ENCODE peak calls at places on chromosome 3, in four cellular contexts. U is CD4-positive, alpha-beta T cell; Q is brain microvascular endothelial cell; G is caudate nucleus. D is an unnamed sample.

GRCh38 chr3:38397320-38397719 is 50.7 kb downstream of the XYLB start:
- DNase-seq in U (no peak), Q (peak; percentile 20), G (no peak), D (peak; percentile 21)

GRCh38 chr3:188697127-188697526 is 474.6 kb upstream of the TPRG1 start:
- DNase-seq in U (no peak), Q (no peak), G (no peak), D (no peak)

GRCh38 chr3:100611221-100611620 is 1.8 kb downstream of the ADGRG7 start:
- DNase-seq in U (no peak), Q (no peak), G (no peak), D (no peak)

GRCh38 chr3:107430214-107431047 is 53.2 kb downstream of the CCDC54 start:
- DNase-seq in U (no peak), Q (peak; percentile 33), G (peak; percentile 69), D (no peak)

GRCh38 chr3:12908136-12908730 is 66.9 kb upstream of the RPL32 start:
- DNase-seq in U (no peak), Q (no peak), G (no peak), D (no peak)

GRCh38 chr3:169362261-169362660 is 301.3 kb downstream of the MECOM start:
- DNase-seq in U (no peak), Q (no peak), G (no peak), D (no peak)

GRCh38 chr3:149881879-149882278 is 68.9 kb downstream of the RNF13 start:
- DNase-seq in U (no peak), Q (no peak), G (no peak), D (no peak)

GRCh38 chr3:169661567-169662214 is 1.8 kb downstream of the MECOM start:
- DNase-seq in U (no peak), Q (peak; percentile 21), G (no peak), D (peak; percentile 13)

GRCh38 chr3:66115858-66116654 is 77.3 kb upstream of the MAGI1 start:
- DNase-seq in U (no peak), Q (peak; percentile 96), G (no peak), D (peak; percentile 81)

GRCh38 chr3:194007598-194008337 is 128.2 kb upstream of the HES1 start:
- DNase-seq in U (no peak), Q (no peak), G (no peak), D (no peak)

GRCh38 chr3:32872487-32873382 is 54.9 kb downstream of the TRIM71 start:
- DNase-seq in U (no peak), Q (no peak), G (no peak), D (no peak)

GRCh38 chr3:170228093-170228766 is 6.0 kb downstream of the PRKCI start:
- DNase-seq in U (no peak), Q (peak; percentile 20), G (no peak), D (peak; percentile 46)

GRCh38 chr3:122342803-122343202 is 17.8 kb downstream of the CSTA start:
- DNase-seq in U (no peak), Q (no peak), G (no peak), D (no peak)

GRCh38 chr3:8371085-8371551 is 130.5 kb upstream of the LMCD1 start:
- DNase-seq in U (no peak), Q (peak; percentile 94), G (no peak), D (no peak)

GRCh38 chr3:177673105-177673804 is 476.0 kb upstream of the TBL1XR1 start:
- DNase-seq in U (no peak), Q (peak; percentile 86), G (no peak), D (no peak)

GRCh38 chr3:23263796-23264195 is 60.7 kb downstream of the UBE2E2 start:
- DNase-seq in U (no peak), Q (no peak), G (no peak), D (peak; percentile 47)

GRCh38 chr3:55639886-55640765 is 153.0 kb upstream of the WNT5A start:
- DNase-seq in U (no peak), Q (no peak), G (no peak), D (no peak)

GRCh38 chr3:39668420-39668819 is 141.0 kb upstream of the MYRIP start:
- DNase-seq in U (no peak), Q (peak; percentile 30), G (peak; percentile 0), D (peak; percentile 17)

DNA sequence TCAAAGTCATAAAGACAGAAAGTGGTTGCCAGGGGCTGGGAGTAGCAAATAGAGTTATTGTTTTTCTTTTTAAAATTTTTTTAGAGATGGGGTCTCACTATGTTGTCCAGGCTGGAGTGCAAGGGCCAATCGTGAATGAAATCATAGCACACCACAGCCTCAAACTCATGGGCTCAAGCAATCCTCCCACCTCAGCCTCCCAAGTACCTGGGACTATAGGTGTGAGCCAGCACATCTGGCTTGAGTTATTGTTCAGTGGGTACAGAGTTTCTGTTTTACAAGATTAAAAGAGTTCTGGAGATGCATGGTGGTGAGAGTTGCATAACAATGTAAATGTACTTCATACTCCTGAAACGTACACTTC is 23.6 kb downstream of the PFKFB4 start:
- DNase-seq in U (no peak), Q (no peak), G (no peak), D (no peak)
- H3K27ac ChIP-seq in U (no peak overlapping the region), Q (no peak overlapping the region), G (peak overlapping the region; percentile 82), D (no peak overlapping the region)

GRCh38 chr3:87209115-87209514 is 18.0 kb upstream of the CHMP2B start:
- DNase-seq in U (no peak), Q (no peak), G (no peak), D (no peak)
- H3K27ac ChIP-seq in U (no peak overlapping the region), Q (no peak overlapping the region), G (no peak overlapping the region), D (no peak overlapping the region)

DNA sequence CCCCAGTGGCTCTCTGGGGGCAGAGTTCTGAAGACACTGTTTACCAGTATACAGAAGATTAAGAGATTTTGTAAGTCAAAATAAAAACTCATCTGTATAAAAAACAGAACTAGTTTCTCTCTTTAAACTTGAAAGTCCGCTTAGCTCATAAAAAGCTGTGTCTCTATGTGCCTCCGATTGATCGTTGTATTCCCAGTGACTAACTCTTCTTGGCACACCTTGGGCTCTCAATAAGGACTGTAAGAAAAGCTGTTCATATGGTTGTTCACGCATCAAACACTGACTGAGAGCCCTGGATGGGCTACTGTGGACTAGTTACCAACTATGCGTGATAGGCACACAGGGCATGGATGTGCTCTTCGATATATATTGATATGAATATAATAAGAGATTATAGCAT is 107.9 kb downstream of the P3H2 start:
- DNase-seq in U (no peak), Q (no peak), G (no peak), D (peak; percentile 16)
- H3K27ac ChIP-seq in U (no peak overlapping the region), Q (no peak overlapping the region), G (no peak overlapping the region), D (no peak overlapping the region)

GRCh38 chr3:10204921-10205320 is 40.2 kb downstream of the IRAK2 start:
- DNase-seq in U (no peak), Q (no peak), G (no peak), D (no peak)
- H3K27ac ChIP-seq in U (no peak overlapping the region), Q (peak overlapping the region; percentile 96), G (no peak overlapping the region), D (peak overlapping the region; percentile 96)

GRCh38 chr3:195466251-195466650 is 23.4 kb upstream of the ACAP2 start:
- DNase-seq in U (no peak), Q (peak; percentile 7), G (no peak), D (no peak)
- H3K27ac ChIP-seq in U (no peak overlapping the region), Q (no peak overlapping the region), G (no peak overlapping the region), D (no peak overlapping the region)

DNA sequence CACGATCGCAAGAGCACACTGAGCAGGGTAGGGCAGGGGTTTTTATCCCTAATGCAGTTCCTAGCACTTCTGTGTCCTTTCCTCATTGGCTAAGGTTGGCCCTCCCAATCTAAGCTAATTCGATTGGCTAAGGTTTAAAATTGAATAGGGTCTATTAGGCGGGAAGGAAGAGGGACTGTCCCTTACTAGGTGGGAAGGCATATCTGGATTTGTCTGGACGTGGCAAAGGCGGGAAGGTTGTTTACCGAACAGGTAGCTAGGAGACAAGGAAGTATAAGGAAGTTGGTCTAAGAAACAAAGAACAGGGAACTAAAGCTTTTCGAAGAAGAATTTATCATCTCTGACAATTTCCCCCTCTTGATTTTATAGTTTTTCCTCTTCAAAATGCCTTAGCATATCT is 24.8 kb upstream of the ATG7 start:
- DNase-seq in U (no peak), Q (no peak), G (no peak), D (no peak)
- H3K27ac ChIP-seq in U (no peak overlapping the region), Q (no peak overlapping the region), G (no peak overlapping the region), D (peak overlapping the region; percentile 84)

GRCh38 chr3:185914911-185915629 is 22.7 kb downstream of the TRA2B start:
- DNase-seq in U (no peak), Q (no peak), G (no peak), D (no peak)

GRCh38 chr3:185916042-185916833 is 21.6 kb downstream of the TRA2B start:
- DNase-seq in U (no peak), Q (no peak), G (no peak), D (no peak)

GRCh38 chr3:185912929-185913901 is 24.6 kb downstream of the TRA2B start:
- DNase-seq in U (no peak), Q (no peak), G (no peak), D (no peak)

GRCh38 chr3:185912512-185912911 is 25.3 kb downstream of the TRA2B start:
- DNase-seq in U (no peak), Q (no peak), G (no peak), D (no peak)

DNA sequence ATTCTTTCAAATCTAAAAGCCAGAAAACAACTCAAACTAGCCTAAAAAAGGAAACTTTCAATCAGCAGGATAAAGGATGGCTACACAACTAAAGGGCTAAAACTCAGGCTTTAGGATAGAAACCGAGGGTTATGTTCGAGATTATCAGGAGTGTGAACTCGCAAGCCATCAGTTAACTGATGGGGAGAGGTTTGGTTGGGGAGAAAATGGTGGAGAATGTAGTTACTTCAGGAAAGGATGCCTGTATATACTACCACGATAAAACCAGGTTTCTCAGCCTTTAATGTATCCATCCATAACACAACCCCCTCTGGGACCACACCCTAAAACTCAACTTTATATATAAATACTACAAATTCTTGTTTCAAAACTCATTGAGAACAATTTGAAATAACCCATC is 22.2 kb downstream of the TRA2B start:
- DNase-seq in U (no peak), Q (no peak), G (no peak), D (no peak)
- H3K27ac ChIP-seq in U (no peak overlapping the region), Q (no peak overlapping the region), G (no peak overlapping the region), D (no peak overlapping the region)

GRCh38 chr3:129308636-129309035 is 30.0 kb downstream of the HMCES start:
- DNase-seq in U (no peak), Q (no peak), G (no peak), D (no peak)

GRCh38 chr3:129305592-129306091 is 27.0 kb downstream of the HMCES start:
- DNase-seq in U (no peak), Q (peak; percentile 84), G (peak; percentile 71), D (peak; percentile 97)

GRCh38 chr3:129304141-129304540 is 25.5 kb downstream of the HMCES start:
- DNase-seq in U (no peak), Q (peak; percentile 15), G (no peak), D (no peak)

GRCh38 chr3:129310111-129310601 is 31.5 kb downstream of the HMCES start:
- DNase-seq in U (no peak), Q (no peak), G (no peak), D (peak; percentile 86)

GRCh38 chr3:129304553-129305222 is 26.0 kb downstream of the HMCES start:
- DNase-seq in U (no peak), Q (no peak), G (no peak), D (no peak)
- H3K27ac ChIP-seq in U (no peak overlapping the region), Q (no peak overlapping the region), G (no peak overlapping the region), D (peak overlapping the region; percentile 86)

D was measured in RWPE1.